ENCODE peak calls at places on chromosomes 2 and 18, in seven cellular contexts. One of them, this sample, is unnamed.

GRCh38 chr2:50118951-50119702 is 912.8 kb downstream of the NRXN1 start:
- DNase-seq in lung: no peak
- DNase-seq in HTR-8/SVneo: no peak
- DNase-seq in activated CD4-positive, alpha-beta T cell treated with anti-CD3 and anti-CD28 coated beads for 48 hours: no peak
- DNase-seq in cerebellum: no peak
- DNase-seq in mucosa of gallbladder: no peak
- DNase-seq in tibial artery: no peak
- DNase-seq in this sample: no peak

GRCh38 chr2:128308889-128309288 is 9.8 kb downstream of the HS6ST1 start:
- DNase-seq in HTR-8/SVneo: no peak
- DNase-seq in cerebellum: no peak
- DNase-seq in lung: no peak
- DNase-seq in tibial artery: no peak
- DNase-seq in mucosa of gallbladder: no peak
- DNase-seq in activated CD4-positive, alpha-beta T cell treated with anti-CD3 and anti-CD28 coated beads for 48 hours: no peak
- DNase-seq in this sample: no peak

GRCh38 chr18:12307251-12307736 is 747 bp upstream of the TUBB6 start:
- DNase-seq in cerebellum: no peak
- DNase-seq in lung: no peak
- DNase-seq in mucosa of gallbladder: peak; percentile 61
- DNase-seq in HTR-8/SVneo: no peak
- DNase-seq in tibial artery: peak; percentile 73
- DNase-seq in activated CD4-positive, alpha-beta T cell treated with anti-CD3 and anti-CD28 coated beads for 48 hours: no peak
- DNase-seq in this sample: peak; percentile 62

GRCh38 chr2:236968101-236968886 is 117.4 kb upstream of the COPS8 start:
- DNase-seq in lung: no peak
- DNase-seq in activated CD4-positive, alpha-beta T cell treated with anti-CD3 and anti-CD28 coated beads for 48 hours: peak; percentile 5
- DNase-seq in cerebellum: no peak
- DNase-seq in tibial artery: no peak
- DNase-seq in mucosa of gallbladder: peak; percentile 71
- DNase-seq in HTR-8/SVneo: no peak
- DNase-seq in this sample: no peak

GRCh38 chr2:26605195-26605968 is 35.8 kb downstream of the CIB4 start:
- DNase-seq in lung: no peak
- DNase-seq in mucosa of gallbladder: peak; percentile 51
- DNase-seq in tibial artery: no peak
- DNase-seq in HTR-8/SVneo: peak; percentile 74
- DNase-seq in activated CD4-positive, alpha-beta T cell treated with anti-CD3 and anti-CD28 coated beads for 48 hours: peak; percentile 45
- DNase-seq in cerebellum: peak; percentile 72
- DNase-seq in this sample: peak; percentile 74

GRCh38 chr2:9143264-9143815 is 63.3 kb upstream of the ASAP2 start:
- DNase-seq in HTR-8/SVneo: no peak
- DNase-seq in cerebellum: no peak
- DNase-seq in tibial artery: no peak
- DNase-seq in activated CD4-positive, alpha-beta T cell treated with anti-CD3 and anti-CD28 coated beads for 48 hours: no peak
- DNase-seq in lung: no peak
- DNase-seq in mucosa of gallbladder: no peak
- DNase-seq in this sample: no peak

GRCh38 chr2:188450740-188451480 is 159.2 kb downstream of the GULP1 start:
- DNase-seq in cerebellum: no peak
- DNase-seq in HTR-8/SVneo: no peak
- DNase-seq in activated CD4-positive, alpha-beta T cell treated with anti-CD3 and anti-CD28 coated beads for 48 hours: no peak
- DNase-seq in mucosa of gallbladder: no peak
- DNase-seq in tibial artery: no peak
- DNase-seq in lung: no peak
- DNase-seq in this sample: no peak

GRCh38 chr2:164620873-164621760 is at the start of gene GRB14:
- DNase-seq in cerebellum: no peak
- DNase-seq in mucosa of gallbladder: peak; percentile 12
- DNase-seq in HTR-8/SVneo: peak; percentile 32
- DNase-seq in lung: peak; percentile 75
- DNase-seq in tibial artery: no peak
- DNase-seq in activated CD4-positive, alpha-beta T cell treated with anti-CD3 and anti-CD28 coated beads for 48 hours: no peak
- DNase-seq in this sample: peak; percentile 45

GRCh38 chr2:37000273-37000780 is 34.0 kb upstream of the STRN start:
- DNase-seq in HTR-8/SVneo: peak; percentile 7
- DNase-seq in lung: no peak
- DNase-seq in cerebellum: no peak
- DNase-seq in mucosa of gallbladder: no peak
- DNase-seq in tibial artery: no peak
- DNase-seq in activated CD4-positive, alpha-beta T cell treated with anti-CD3 and anti-CD28 coated beads for 48 hours: no peak
- DNase-seq in this sample: no peak

GRCh38 chr2:130300258-130300969 is 42.3 kb upstream of the IMP4 start:
- DNase-seq in tibial artery: no peak
- DNase-seq in HTR-8/SVneo: no peak
- DNase-seq in cerebellum: no peak
- DNase-seq in activated CD4-positive, alpha-beta T cell treated with anti-CD3 and anti-CD28 coated beads for 48 hours: no peak
- DNase-seq in lung: no peak
- DNase-seq in mucosa of gallbladder: no peak
- DNase-seq in this sample: no peak

GRCh38 chr18:35326695-35327387 is 17.4 kb downstream of the ZNF24 start:
- DNase-seq in activated CD4-positive, alpha-beta T cell treated with anti-CD3 and anti-CD28 coated beads for 48 hours: no peak
- DNase-seq in lung: no peak
- DNase-seq in cerebellum: no peak
- DNase-seq in tibial artery: no peak
- DNase-seq in HTR-8/SVneo: no peak
- DNase-seq in mucosa of gallbladder: no peak
- DNase-seq in this sample: no peak